ENCODE peak calls at places on chromosomes 12 and 14, in seven cellular contexts. One of them, this sample, is unnamed.

GRCh38 chr14:70909788-70910614 is 2.7 kb downstream of the PCNX1 start:
- DNase-seq in fibroblast of lung: peak; percentile 48
- DNase-seq in SK-N-SH: no peak
- DNase-seq in IMR-90: no peak
- DNase-seq in mesenchymal stem cell: peak; percentile 28
- DNase-seq in GM23248: peak; percentile 54
- DNase-seq in OCI-LY7: no peak
- DNase-seq in this sample: peak; percentile 22

GRCh38 chr12:12902036-12902435 is 10.7 kb downstream of the GPRC5A start:
- DNase-seq in GM23248: peak; percentile 70
- DNase-seq in OCI-LY7: no peak
- DNase-seq in IMR-90: peak; percentile 74
- DNase-seq in mesenchymal stem cell: no peak
- DNase-seq in SK-N-SH: no peak
- DNase-seq in fibroblast of lung: peak; percentile 76
- DNase-seq in this sample: peak; percentile 57

GRCh38 chr12:64392221-64392620 is 1.7 kb upstream of the C12orf56 start:
- DNase-seq in SK-N-SH: no peak
- DNase-seq in mesenchymal stem cell: peak; percentile 56
- DNase-seq in IMR-90: peak; percentile 56
- DNase-seq in GM23248: peak; percentile 68
- DNase-seq in OCI-LY7: peak; percentile 24
- DNase-seq in fibroblast of lung: peak; percentile 42
- DNase-seq in this sample: peak; percentile 76

GRCh38 chr14:65211341-65211987 is 109.1 kb upstream of the MAX start:
- DNase-seq in SK-N-SH: no peak
- DNase-seq in OCI-LY7: no peak
- DNase-seq in IMR-90: peak; percentile 85
- DNase-seq in mesenchymal stem cell: peak; percentile 83
- DNase-seq in fibroblast of lung: peak; percentile 70
- DNase-seq in GM23248: peak; percentile 85
- DNase-seq in this sample: peak; percentile 85

GRCh38 chr14:104282332-104283196 is 144.2 kb downstream of the KIF26A start:
- DNase-seq in fibroblast of lung: no peak
- DNase-seq in GM23248: no peak
- DNase-seq in OCI-LY7: no peak
- DNase-seq in IMR-90: no peak
- DNase-seq in mesenchymal stem cell: no peak
- DNase-seq in SK-N-SH: no peak
- DNase-seq in this sample: no peak

GRCh38 chr12:108121353-108121752 is 7.7 kb upstream of the WSCD2 start:
- DNase-seq in IMR-90: no peak
- DNase-seq in mesenchymal stem cell: no peak
- DNase-seq in fibroblast of lung: no peak
- DNase-seq in GM23248: no peak
- DNase-seq in OCI-LY7: no peak
- DNase-seq in SK-N-SH: no peak
- DNase-seq in this sample: no peak

GRCh38 chr12:63862187-63863107 is 17.9 kb downstream of the SRGAP1 start:
- DNase-seq in IMR-90: no peak
- DNase-seq in SK-N-SH: no peak
- DNase-seq in GM23248: peak; percentile 67
- DNase-seq in fibroblast of lung: peak; percentile 39
- DNase-seq in mesenchymal stem cell: no peak
- DNase-seq in OCI-LY7: no peak
- DNase-seq in this sample: peak; percentile 96

GRCh38 chr14:88613552-88614010 is 50.7 kb downstream of the ZC3H14 start:
- DNase-seq in mesenchymal stem cell: peak; percentile 18
- DNase-seq in GM23248: peak; percentile 54
- DNase-seq in SK-N-SH: no peak
- DNase-seq in IMR-90: peak; percentile 53
- DNase-seq in OCI-LY7: no peak
- DNase-seq in fibroblast of lung: peak; percentile 90
- DNase-seq in this sample: peak; percentile 89

GRCh38 chr14:59582845-59583509 is 6.4 kb upstream of the CCDC175 start:
- DNase-seq in SK-N-SH: no peak
- DNase-seq in GM23248: no peak
- DNase-seq in mesenchymal stem cell: peak; percentile 17
- DNase-seq in fibroblast of lung: no peak
- DNase-seq in IMR-90: no peak
- DNase-seq in OCI-LY7: no peak
- DNase-seq in this sample: no peak

GRCh38 chr12:98403385-98403784 is 112.0 kb upstream of the TMPO start:
- DNase-seq in GM23248: no peak
- DNase-seq in IMR-90: no peak
- DNase-seq in SK-N-SH: no peak
- DNase-seq in mesenchymal stem cell: no peak
- DNase-seq in OCI-LY7: no peak
- DNase-seq in fibroblast of lung: no peak
- DNase-seq in this sample: no peak

GRCh38 chr12:10331642-10332239 is 24.1 kb downstream of the KLRD1 start:
- DNase-seq in IMR-90: peak; percentile 62
- DNase-seq in fibroblast of lung: peak; percentile 44
- DNase-seq in mesenchymal stem cell: peak; percentile 72
- DNase-seq in SK-N-SH: peak; percentile 26
- DNase-seq in OCI-LY7: peak; percentile 78
- DNase-seq in GM23248: peak; percentile 75
- DNase-seq in this sample: peak; percentile 67

GRCh38 chr14:37436519-37436918 is 158.5 kb downstream of the FOXA1 start:
- DNase-seq in SK-N-SH: no peak
- DNase-seq in fibroblast of lung: no peak
- DNase-seq in mesenchymal stem cell: no peak
- DNase-seq in OCI-LY7: no peak
- DNase-seq in IMR-90: no peak
- DNase-seq in GM23248: no peak
- DNase-seq in this sample: peak; percentile 97

GRCh38 chr14:66541627-66542026 is 33.7 kb downstream of the GPHN start:
- DNase-seq in IMR-90: no peak
- DNase-seq in mesenchymal stem cell: no peak
- DNase-seq in SK-N-SH: no peak
- DNase-seq in GM23248: peak; percentile 1
- DNase-seq in OCI-LY7: no peak
- DNase-seq in fibroblast of lung: no peak
- DNase-seq in this sample: no peak

GRCh38 chr12:6934110-6934509 is 6.4 kb downstream of the ATN1 start:
- DNase-seq in IMR-90: peak; percentile 54
- DNase-seq in OCI-LY7: no peak
- DNase-seq in SK-N-SH: no peak
- DNase-seq in fibroblast of lung: peak; percentile 67
- DNase-seq in GM23248: peak; percentile 42
- DNase-seq in mesenchymal stem cell: no peak
- DNase-seq in this sample: no peak

GRCh38 chr14:34843011-34843554 is 32.1 kb downstream of the BAZ1A start:
- DNase-seq in OCI-LY7: no peak
- DNase-seq in GM23248: peak; percentile 73
- DNase-seq in mesenchymal stem cell: peak; percentile 83
- DNase-seq in SK-N-SH: peak; percentile 11
- DNase-seq in fibroblast of lung: peak; percentile 80
- DNase-seq in IMR-90: peak; percentile 86
- DNase-seq in this sample: peak; percentile 60

GRCh38 chr12:97275261-97276197 is 187.1 kb upstream of the RMST start:
- DNase-seq in SK-N-SH: no peak
- DNase-seq in mesenchymal stem cell: no peak
- DNase-seq in OCI-LY7: no peak
- DNase-seq in GM23248: no peak
- DNase-seq in IMR-90: no peak
- DNase-seq in fibroblast of lung: peak; percentile 10
- DNase-seq in this sample: no peak

GRCh38 chr14:32561520-32561919 is 232.4 kb downstream of the AKAP6 start:
- DNase-seq in GM23248: peak; percentile 92
- DNase-seq in OCI-LY7: no peak
- DNase-seq in fibroblast of lung: peak; percentile 80
- DNase-seq in mesenchymal stem cell: peak; percentile 89
- DNase-seq in SK-N-SH: no peak
- DNase-seq in IMR-90: peak; percentile 50
- DNase-seq in this sample: peak; percentile 85

GRCh38 chr14:89165189-89165809 is 251.7 kb downstream of the FOXN3 start:
- DNase-seq in mesenchymal stem cell: no peak
- DNase-seq in OCI-LY7: peak; percentile 23
- DNase-seq in GM23248: peak; percentile 12
- DNase-seq in fibroblast of lung: no peak
- DNase-seq in SK-N-SH: no peak
- DNase-seq in IMR-90: no peak
- DNase-seq in this sample: no peak

GRCh38 chr14:103436533-103436932 is 51.3 kb downstream of the MARK3 start:
- DNase-seq in mesenchymal stem cell: peak; percentile 77
- DNase-seq in SK-N-SH: no peak
- DNase-seq in OCI-LY7: no peak
- DNase-seq in GM23248: peak; percentile 64
- DNase-seq in IMR-90: peak; percentile 66
- DNase-seq in fibroblast of lung: peak; percentile 20
- DNase-seq in this sample: peak; percentile 13

GRCh38 chr12:14961466-14962155 is at the start of gene ARHGDIB:
- DNase-seq in OCI-LY7: peak; percentile 94
- DNase-seq in mesenchymal stem cell: no peak
- DNase-seq in SK-N-SH: no peak
- DNase-seq in IMR-90: no peak
- DNase-seq in GM23248: peak; percentile 40
- DNase-seq in fibroblast of lung: no peak
- DNase-seq in this sample: no peak

GRCh38 chr12:14964401-14964800 is 3.0 kb upstream of the ARHGDIB start:
- DNase-seq in GM23248: no peak
- DNase-seq in IMR-90: no peak
- DNase-seq in SK-N-SH: no peak
- DNase-seq in mesenchymal stem cell: no peak
- DNase-seq in fibroblast of lung: no peak
- DNase-seq in OCI-LY7: no peak
- DNase-seq in this sample: no peak

GRCh38 chr12:14963520-14963919 is 2.1 kb upstream of the ARHGDIB start:
- DNase-seq in OCI-LY7: no peak
- DNase-seq in IMR-90: no peak
- DNase-seq in mesenchymal stem cell: no peak
- DNase-seq in GM23248: no peak
- DNase-seq in fibroblast of lung: no peak
- DNase-seq in SK-N-SH: no peak
- DNase-seq in this sample: no peak

GRCh38 chr12:14962180-14962579 is 779 bp upstream of the ARHGDIB start:
- DNase-seq in OCI-LY7: peak; percentile 51
- DNase-seq in GM23248: no peak
- DNase-seq in fibroblast of lung: no peak
- DNase-seq in mesenchymal stem cell: no peak
- DNase-seq in SK-N-SH: no peak
- DNase-seq in IMR-90: no peak
- DNase-seq in this sample: no peak

GRCh38 chr12:14962797-14963196 is 1.4 kb upstream of the ARHGDIB start:
- DNase-seq in IMR-90: no peak
- DNase-seq in fibroblast of lung: no peak
- DNase-seq in SK-N-SH: no peak
- DNase-seq in OCI-LY7: no peak
- DNase-seq in GM23248: no peak
- DNase-seq in mesenchymal stem cell: no peak
- DNase-seq in this sample: no peak
- H3K4me2 ChIP-seq in IMR-90: no peak overlapping the region
- H3K4me2 ChIP-seq in fibroblast of lung: no peak overlapping the region
- H3K4me2 ChIP-seq in SK-N-SH: no peak overlapping the region
- H3K4me2 ChIP-seq in OCI-LY7: peak overlapping the region; percentile 94
- H3K4me2 ChIP-seq in GM23248: no peak overlapping the region
- H3K4me2 ChIP-seq in mesenchymal stem cell: no peak overlapping the region
- H3K4me2 ChIP-seq in this sample: no peak overlapping the region

GRCh38 chr12:16346931-16347330 is 514 bp upstream of the MGST1 start:
- DNase-seq in mesenchymal stem cell: peak; percentile 9
- DNase-seq in GM23248: peak; percentile 12
- DNase-seq in SK-N-SH: no peak
- DNase-seq in OCI-LY7: no peak
- DNase-seq in fibroblast of lung: no peak
- DNase-seq in IMR-90: no peak
- DNase-seq in this sample: no peak
- H3K4me3 ChIP-seq in mesenchymal stem cell: peak overlapping the region; percentile 85
- H3K4me3 ChIP-seq in GM23248: peak overlapping the region; percentile 86
- H3K4me3 ChIP-seq in SK-N-SH: no peak overlapping the region
- H3K4me3 ChIP-seq in OCI-LY7: peak overlapping the region; percentile 75
- H3K4me3 ChIP-seq in fibroblast of lung: peak overlapping the region; percentile 99
- H3K4me3 ChIP-seq in IMR-90: peak overlapping the region; percentile 93
- H3K4me3 ChIP-seq in this sample: peak overlapping the region; percentile 93

GRCh38 chr12:111319600-111320232 is 49.2 kb downstream of the PHETA1 start:
- DNase-seq in OCI-LY7: no peak
- DNase-seq in GM23248: no peak
- DNase-seq in mesenchymal stem cell: no peak
- DNase-seq in fibroblast of lung: no peak
- DNase-seq in SK-N-SH: no peak
- DNase-seq in IMR-90: no peak
- DNase-seq in this sample: no peak

GRCh38 chr12:111322336-111323250 is 46.3 kb downstream of the PHETA1 start:
- DNase-seq in SK-N-SH: no peak
- DNase-seq in OCI-LY7: no peak
- DNase-seq in mesenchymal stem cell: no peak
- DNase-seq in GM23248: peak; percentile 71
- DNase-seq in fibroblast of lung: peak; percentile 37
- DNase-seq in IMR-90: no peak
- DNase-seq in this sample: no peak

GRCh38 chr12:111318450-111318849 is 50.4 kb downstream of the PHETA1 start:
- DNase-seq in GM23248: no peak
- DNase-seq in mesenchymal stem cell: no peak
- DNase-seq in SK-N-SH: no peak
- DNase-seq in IMR-90: no peak
- DNase-seq in fibroblast of lung: no peak
- DNase-seq in OCI-LY7: no peak
- DNase-seq in this sample: no peak

GRCh38 chr12:111320233-111321050 is 48.5 kb downstream of the PHETA1 start:
- DNase-seq in mesenchymal stem cell: no peak
- DNase-seq in fibroblast of lung: no peak
- DNase-seq in SK-N-SH: no peak
- DNase-seq in IMR-90: no peak
- DNase-seq in GM23248: no peak
- DNase-seq in OCI-LY7: no peak
- DNase-seq in this sample: no peak

GRCh38 chr12:111321317-111321716 is 47.6 kb downstream of the PHETA1 start:
- DNase-seq in IMR-90: no peak
- DNase-seq in OCI-LY7: no peak
- DNase-seq in SK-N-SH: no peak
- DNase-seq in mesenchymal stem cell: no peak
- DNase-seq in fibroblast of lung: no peak
- DNase-seq in GM23248: no peak
- DNase-seq in this sample: no peak
- H3K4me2 ChIP-seq in IMR-90: no peak overlapping the region
- H3K4me2 ChIP-seq in OCI-LY7: no peak overlapping the region
- H3K4me2 ChIP-seq in SK-N-SH: no peak overlapping the region
- H3K4me2 ChIP-seq in mesenchymal stem cell: no peak overlapping the region
- H3K4me2 ChIP-seq in fibroblast of lung: no peak overlapping the region
- H3K4me2 ChIP-seq in GM23248: no peak overlapping the region
- H3K4me2 ChIP-seq in this sample: no peak overlapping the region

DNA sequence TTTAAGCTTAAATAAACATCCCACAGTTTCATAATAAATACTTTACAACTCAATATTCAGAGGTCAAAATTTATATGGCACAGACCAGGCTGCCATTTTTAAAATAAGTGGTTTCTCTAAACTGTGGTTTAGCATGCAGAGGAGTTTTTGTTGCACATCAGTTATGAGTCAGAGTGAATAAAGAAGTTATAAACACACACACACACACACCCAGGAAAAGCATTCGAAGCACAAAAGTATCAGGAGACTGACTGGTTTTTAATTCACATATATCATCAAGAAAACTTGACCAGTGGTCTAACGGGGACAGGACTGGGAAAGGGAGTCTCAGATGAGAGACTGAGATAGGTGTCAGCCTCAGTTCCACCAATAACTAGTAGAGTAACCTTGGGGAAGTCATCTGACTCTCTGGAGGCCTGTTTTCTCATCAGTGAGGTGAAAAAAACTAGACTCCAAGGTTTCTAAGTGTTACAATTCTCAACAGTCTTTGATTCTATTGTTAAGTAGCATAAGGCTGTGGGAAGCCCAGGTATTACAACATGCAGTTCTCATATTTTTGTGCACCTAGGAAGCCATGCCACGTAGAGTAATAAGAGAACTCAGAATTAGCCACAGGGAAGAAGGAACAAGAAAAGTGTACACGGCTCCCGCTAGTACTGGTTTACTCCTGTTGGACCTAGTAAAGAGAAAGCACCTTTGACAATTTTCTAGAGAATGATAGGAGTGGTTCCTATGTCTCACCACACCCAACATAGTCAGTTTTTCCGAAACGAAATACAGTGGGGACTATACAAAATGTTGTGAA is 5.2 kb downstream of the PPTC7 start:
- DNase-seq in OCI-LY7: no peak
- DNase-seq in fibroblast of lung: peak; percentile 93
- DNase-seq in IMR-90: peak; percentile 88
- DNase-seq in GM23248: peak; percentile 94
- DNase-seq in mesenchymal stem cell: peak; percentile 92
- DNase-seq in SK-N-SH: no peak
- DNase-seq in this sample: peak; percentile 99
- H3K4me3 ChIP-seq in OCI-LY7: peak overlapping the region; percentile 86
- H3K4me3 ChIP-seq in fibroblast of lung: peak overlapping the region; percentile 32
- H3K4me3 ChIP-seq in IMR-90: peak overlapping the region; percentile 0
- H3K4me3 ChIP-seq in GM23248: peak overlapping the region; percentile 68
- H3K4me3 ChIP-seq in mesenchymal stem cell: peak overlapping the region; percentile 71
- H3K4me3 ChIP-seq in SK-N-SH: no peak overlapping the region
- H3K4me3 ChIP-seq in this sample: peak overlapping the region; percentile 64

This sample was measured in PC-3.